ENCODE peak calls at places on chromosomes 13 and 19, in four cellular contexts. C, B, F and J are unnamed samples.

GRCh38 chr19:34555447-34555846 is 73.9 kb downstream of the WTIP start:
- DNase-seq in F (no peak), C (peak; percentile 24), B (no peak), J (peak; percentile 28)

GRCh38 chr19:48628486-48629296 is 8.5 kb downstream of the DBP start:
- DNase-seq in C (no peak), B (no peak), F (no peak), J (no peak)

GRCh38 chr13:66560189-66560588 is 669.9 kb downstream of the PCDH9 start:
- DNase-seq in C (no peak), B (no peak), F (no peak), J (no peak)

GRCh38 chr19:48135411-48135810 is 24.8 kb upstream of the PLA2G4C start:
- DNase-seq in B (peak; percentile 87), F (no peak), C (no peak), J (no peak)

GRCh38 chr19:7294571-7295212 is 478 bp upstream of the INSR start:
- DNase-seq in C (peak; percentile 75), F (peak; percentile 68), B (peak; percentile 86), J (peak; percentile 65)

GRCh38 chr19:44985445-44985844 is 15.8 kb upstream of the RELB start:
- DNase-seq in C (no peak), B (no peak), F (no peak), J (no peak)

GRCh38 chr13:113545455-113545930 is 39.1 kb upstream of the TFDP1 start:
- DNase-seq in F (no peak), B (peak; percentile 59), C (no peak), J (no peak)

GRCh38 chr19:7642295-7643046 is 5.6 kb downstream of the STXBP2 start:
- DNase-seq in F (no peak), C (no peak), B (no peak), J (no peak)

GRCh38 chr13:45299194-45299593 is 41.8 kb downstream of the TPT1 start:
- DNase-seq in C (no peak), B (no peak), F (no peak), J (no peak)

GRCh38 chr19:35862528-35862927 is 5.8 kb downstream of the KIRREL2 start:
- DNase-seq in B (no peak), F (peak; percentile 32), C (no peak), J (peak; percentile 42)

GRCh38 chr19:1111641-1112253 is 8.0 kb downstream of the GPX4 start:
- DNase-seq in F (no peak), C (no peak), B (no peak), J (no peak)
- H3K27ac ChIP-seq in F (peak overlapping the region; percentile 35), C (peak overlapping the region; percentile 27), B (no peak overlapping the region), J (no peak overlapping the region)

GRCh38 chr13:78020861-78021260 is 102.2 kb upstream of the EDNRB start:
- DNase-seq in C (no peak), F (no peak), B (no peak), J (no peak)

GRCh38 chr13:78024996-78025395 is 106.4 kb upstream of the EDNRB start:
- DNase-seq in B (no peak), F (no peak), C (no peak), J (no peak)

DNA sequence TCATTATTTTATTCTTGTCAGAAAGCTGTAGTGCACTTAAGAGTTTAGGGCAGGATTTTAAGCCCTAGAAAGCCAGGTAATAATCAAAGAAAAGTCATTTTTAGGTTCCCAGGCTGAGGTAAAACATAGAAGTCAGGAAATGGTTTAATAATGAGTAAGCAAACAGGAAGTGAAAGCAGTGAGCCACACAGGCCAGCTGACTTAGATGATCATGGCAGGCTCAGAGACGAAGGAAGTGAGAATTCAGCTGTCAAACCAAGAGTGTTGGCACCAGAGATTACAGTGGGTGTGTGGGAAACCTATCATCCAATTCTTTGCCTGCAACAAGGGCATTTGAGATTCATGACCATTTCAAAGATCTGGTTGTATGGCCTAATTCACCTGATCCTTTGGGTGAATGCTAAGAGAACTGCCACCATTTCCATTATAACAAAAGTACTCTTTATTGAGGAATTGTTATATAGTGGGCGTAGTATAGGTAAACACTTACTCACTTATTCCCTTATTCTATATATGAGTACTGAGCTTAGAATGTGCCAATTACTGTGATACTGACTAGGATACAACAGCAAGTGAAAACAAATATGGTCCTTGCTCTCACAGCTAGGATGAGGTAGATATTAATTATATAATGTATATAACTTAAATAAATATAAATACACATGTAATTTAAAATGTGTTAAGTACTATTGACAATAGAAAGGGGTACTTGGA is 103.7 kb upstream of the EDNRB start:
- DNase-seq in B (no peak), C (no peak), F (no peak), J (no peak)
- TF ChIP-seq ELF1 in B (peak; percentile 48), C (no peak), F (no peak), J (no peak)

DNA sequence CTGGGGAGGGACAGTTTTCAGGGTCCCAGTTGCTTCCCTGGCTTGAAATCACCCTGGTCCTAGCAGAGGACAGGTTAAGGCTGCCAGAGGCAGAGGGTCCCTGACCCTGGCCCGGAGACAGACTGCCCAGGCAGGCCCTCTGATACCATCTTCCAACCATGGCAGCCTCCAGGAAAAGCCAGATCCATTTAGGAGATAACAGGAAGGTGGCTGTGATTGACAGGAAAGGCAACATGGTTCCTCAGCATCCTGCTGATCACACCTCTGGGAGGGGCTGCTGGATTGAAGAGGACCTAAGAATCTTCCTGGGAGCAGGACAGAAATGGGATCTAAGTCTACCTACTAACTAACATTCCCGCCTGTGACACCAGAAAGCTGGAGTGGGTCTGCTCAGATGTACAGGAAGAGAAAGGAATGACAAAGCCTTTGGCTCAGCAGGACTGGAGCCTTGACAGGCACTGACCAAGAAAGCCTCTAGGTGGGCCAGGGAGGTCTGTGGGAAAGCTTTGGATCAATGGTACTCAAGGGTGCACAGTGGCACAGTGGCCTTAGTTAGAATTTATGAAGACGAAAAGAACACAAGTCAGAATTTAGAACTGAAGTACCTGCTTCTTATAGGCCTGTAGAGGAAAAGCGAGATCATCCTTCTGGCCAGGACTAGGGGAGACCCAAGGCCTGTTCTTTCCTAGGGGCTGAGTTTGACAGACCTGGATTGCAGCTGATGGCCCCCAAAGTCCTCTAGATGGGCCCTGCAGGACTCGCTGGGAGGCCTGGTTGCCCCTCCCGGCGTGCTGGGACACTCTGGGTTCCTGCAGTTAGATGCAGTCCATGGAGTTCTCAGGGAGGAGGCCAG is 2.3 kb upstream of the PRKACA start:
- DNase-seq in B (no peak), F (no peak), C (no peak), J (no peak)
- H3K27ac ChIP-seq in B (no peak overlapping the region), F (no peak overlapping the region), C (peak overlapping the region; percentile 6), J (no peak overlapping the region)

DNA sequence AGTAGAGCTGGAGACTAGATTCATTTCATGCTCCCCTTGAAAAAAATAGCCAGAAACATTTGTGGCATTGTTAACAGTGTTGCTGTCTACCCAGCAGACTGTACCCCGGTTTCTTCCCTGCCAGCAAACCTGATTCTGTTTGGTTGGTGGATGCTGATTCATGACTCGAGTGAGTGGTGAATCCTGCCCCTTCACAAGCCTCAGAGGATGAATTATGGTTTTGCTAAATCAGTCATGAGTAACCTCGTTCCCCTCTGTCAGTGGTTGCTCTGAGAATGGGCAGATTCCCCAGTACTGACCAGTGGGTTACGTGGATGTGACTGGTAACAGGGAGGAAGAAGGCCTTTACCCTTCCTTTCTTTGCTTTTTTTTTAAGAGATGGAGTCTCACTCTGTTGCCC is 10.1 kb downstream of the NLRP12 start:
- DNase-seq in B (no peak), C (no peak), F (no peak), J (no peak)
- TF ChIP-seq ELF1 in B (no peak), C (no peak), F (no peak), J (no peak)